ENCODE peak calls at places on chromosomes 13 and 19, in four cellular contexts. E, I, B and J are unnamed samples.

GRCh38 chr19:492091-492531 is 4.2 kb upstream of the MADCAM1 start:
- DNase-seq in B (no peak), E (no peak), I (no peak), J (no peak)

GRCh38 chr13:21676611-21677021 is 5.7 kb downstream of the FGF9 start:
- DNase-seq in I (no peak), E (no peak), B (peak), J (no peak)

GRCh38 chr19:33810821-33811220 is 14.2 kb downstream of the KCTD15 start:
- DNase-seq in B (no peak), I (no peak), E (no peak), J (no peak)

GRCh38 chr13:23842406-23842805 is 46.8 kb downstream of the MIPEP start:
- DNase-seq in I (no peak), E (no peak), B (no peak), J (no peak)

GRCh38 chr19:51250786-51251452 is at the start of gene SIGLECL1:
- DNase-seq in B (no peak), I (no peak), E (no peak), J (no peak)

GRCh38 chr19:5624741-5625140 is 1.9 kb downstream of the SAFB start:
- DNase-seq in I (no peak), E (no peak), B (no peak), J (no peak)

GRCh38 chr13:20156711-20157110 is 4.1 kb downstream of the GJA3 start:
- DNase-seq in B (no peak), E (no peak), I (no peak), J (no peak)

GRCh38 chr13:112114391-112114790 is 47.4 kb downstream of the SOX1 start:
- DNase-seq in E (no peak), I (no peak), B (no peak), J (no peak)

GRCh38 chr13:18959229-18959628 is 222.4 kb downstream of the TUBA3C start:
- DNase-seq in B (no peak), E (no peak), I (no peak), J (no peak)

GRCh38 chr19:3479177-3479818 is 1.0 kb downstream of the SMIM24 start:
- DNase-seq in I (no peak), B (no peak), E (no peak), J (no peak)

GRCh38 chr19:15640294-15640903 is at the start of gene CYP4F3:
- DNase-seq in E (peak), I (no peak), B (no peak), J (peak)

GRCh38 chr19:10043286-10043927 is 30.1 kb downstream of the RDH8 start:
- DNase-seq in E (no peak), B (no peak), I (peak), J (peak)

GRCh38 chr19:7986321-7987083 is 18.9 kb downstream of the ELAVL1 start:
- DNase-seq in I (peak), B (no peak), E (no peak), J (no peak)

GRCh38 chr13:83681547-83681946 is 200.7 kb downstream of the SLITRK1 start:
- DNase-seq in E (no peak), I (no peak), B (no peak), J (no peak)

GRCh38 chr13:46154136-46154854 is 27.7 kb downstream of the LCP1 start:
- DNase-seq in E (no peak), B (no peak), I (no peak), J (no peak)

GRCh38 chr13:98285317-98285716 is 108.2 kb upstream of the RNF113B start:
- DNase-seq in E (no peak), B (no peak), I (peak), J (no peak)

GRCh38 chr19:16435238-16435911 is 36.4 kb downstream of the EPS15L1 start:
- DNase-seq in I (peak), B (no peak), E (peak), J (no peak)

GRCh38 chr13:88552966-88553365 is 881.8 kb downstream of the SLITRK5 start:
- DNase-seq in E (no peak), B (no peak), I (no peak), J (no peak)

GRCh38 chr13:24185591-24186232 is 25.2 kb downstream of the SPATA13 start:
- DNase-seq in I (peak), B (no peak), E (no peak), J (no peak)

GRCh38 chr19:11198769-11199469 is 1.6 kb upstream of the KANK2 start:
- DNase-seq in B (no peak), I (no peak), E (no peak), J (no peak)

GRCh38 chr19:19074172-19074905 is 10.5 kb downstream of the SLC25A42 start:
- DNase-seq in E (no peak), B (no peak), I (no peak), J (no peak)

GRCh38 chr13:40063278-40063698 is 407.8 kb downstream of the COG6 start:
- DNase-seq in I (no peak), B (no peak), E (no peak), J (no peak)

GRCh38 chr19:2034729-2035589 is 16.1 kb downstream of the MKNK2 start:
- DNase-seq in I (peak), E (no peak), B (peak), J (no peak)

GRCh38 chr13:49620170-49620621 is 8.1 kb upstream of the ARL11 start:
- DNase-seq in E (no peak), B (no peak), I (no peak), J (no peak)

GRCh38 chr19:4284176-4284958 is 5.3 kb downstream of the SHD start:
- DNase-seq in I (no peak), B (peak), E (no peak), J (no peak)

GRCh38 chr13:25722893-25723292 is 328.9 kb downstream of the SHISA2 start:
- DNase-seq in I (no peak), E (no peak), B (no peak), J (no peak)

GRCh38 chr19:55112781-55113569 is 4.5 kb downstream of the PPP1R12C start:
- DNase-seq in E (no peak), I (no peak), B (peak), J (no peak)

GRCh38 chr13:33347866-33348265 is 62.3 kb upstream of the STARD13 start:
- DNase-seq in E (no peak), I (no peak), B (no peak), J (no peak)

GRCh38 chr19:50198431-50199253 is 4.8 kb upstream of the MYH14 start:
- DNase-seq in E (peak), I (no peak), B (no peak), J (no peak)

GRCh38 chr19:8069116-8069973 is 16.8 kb downstream of the CCL25 start:
- DNase-seq in E (no peak), I (no peak), B (no peak), J (no peak)

GRCh38 chr19:48654299-48655059 is 8.5 kb upstream of the CA11 start:
- DNase-seq in I (no peak), B (no peak), E (no peak), J (no peak)

GRCh38 chr19:45125975-45126493 is 33.1 kb downstream of the PPP1R37 start:
- DNase-seq in B (peak), E (no peak), I (peak), J (no peak)

GRCh38 chr13:80630685-80631121 is 289.8 kb upstream of the SPRY2 start:
- DNase-seq in I (no peak), E (peak), B (no peak), J (no peak)

GRCh38 chr13:112693831-112694497 is 4.1 kb downstream of the ATP11A start:
- DNase-seq in B (peak), E (peak), I (peak), J (peak)

GRCh38 chr19:43726736-43727592 is 11.1 kb downstream of the IRGC start:
- DNase-seq in B (no peak), I (no peak), E (no peak), J (no peak)

GRCh38 chr13:71977028-71977427 is 110.0 kb upstream of the DACH1 start:
- DNase-seq in B (no peak), E (no peak), I (no peak), J (no peak)

DNA sequence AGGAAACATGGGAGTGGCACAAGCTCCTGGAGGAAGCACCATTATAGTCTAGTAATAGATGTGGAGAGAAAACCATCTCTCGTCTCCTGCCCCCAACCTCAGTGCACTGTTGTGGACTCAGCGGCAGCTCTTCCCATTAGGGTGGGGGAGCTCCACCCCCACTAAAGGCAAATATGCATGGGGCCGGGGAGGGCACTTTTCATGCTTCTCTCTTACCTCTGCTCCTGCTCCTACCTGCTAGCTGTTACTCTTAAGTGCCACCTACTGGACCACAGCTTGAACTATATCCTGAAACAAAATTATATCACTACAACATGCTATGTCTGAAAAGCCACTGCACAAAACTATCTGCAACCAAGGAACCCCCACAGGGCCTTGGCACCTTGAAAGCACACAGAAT is 112.6 kb upstream of the DACH1 start:
- DNase-seq in E (no peak), B (no peak), I (no peak), J (no peak)
- TF ChIP-seq CTCF in E (no peak), B (peak), I (no peak), J (peak)

GRCh38 chr13:30307194-30307965 is at the start of gene KATNAL1:
- DNase-seq in B (peak), E (peak), I (peak), J (no peak)

GRCh38 chr13:30307966-30308290 is 577 bp upstream of the KATNAL1 start:
- DNase-seq in B (no peak), I (no peak), E (no peak), J (no peak)

GRCh38 chr13:30306762-30307193 is 573 bp downstream of the KATNAL1 start:
- DNase-seq in E (peak), I (peak), B (peak), J (peak)

GRCh38 chr13:30303269-30303668 is 4.1 kb downstream of the KATNAL1 start:
- DNase-seq in E (no peak), B (no peak), I (no peak), J (no peak)

GRCh38 chr13:30305456-30305855 is 1.9 kb downstream of the KATNAL1 start:
- DNase-seq in E (no peak), B (no peak), I (no peak), J (no peak)
- H3K4me3 ChIP-seq in E (no peak), B (no peak), I (peak), J (no peak)

GRCh38 chr13:27283906-27284523 is 13.4 kb downstream of the RASL11A start:
- DNase-seq in B (no peak), I (no peak), E (no peak), J (no peak)
- TF ChIP-seq CTCF in B (no peak), I (peak), E (no peak), J (peak)

DNA sequence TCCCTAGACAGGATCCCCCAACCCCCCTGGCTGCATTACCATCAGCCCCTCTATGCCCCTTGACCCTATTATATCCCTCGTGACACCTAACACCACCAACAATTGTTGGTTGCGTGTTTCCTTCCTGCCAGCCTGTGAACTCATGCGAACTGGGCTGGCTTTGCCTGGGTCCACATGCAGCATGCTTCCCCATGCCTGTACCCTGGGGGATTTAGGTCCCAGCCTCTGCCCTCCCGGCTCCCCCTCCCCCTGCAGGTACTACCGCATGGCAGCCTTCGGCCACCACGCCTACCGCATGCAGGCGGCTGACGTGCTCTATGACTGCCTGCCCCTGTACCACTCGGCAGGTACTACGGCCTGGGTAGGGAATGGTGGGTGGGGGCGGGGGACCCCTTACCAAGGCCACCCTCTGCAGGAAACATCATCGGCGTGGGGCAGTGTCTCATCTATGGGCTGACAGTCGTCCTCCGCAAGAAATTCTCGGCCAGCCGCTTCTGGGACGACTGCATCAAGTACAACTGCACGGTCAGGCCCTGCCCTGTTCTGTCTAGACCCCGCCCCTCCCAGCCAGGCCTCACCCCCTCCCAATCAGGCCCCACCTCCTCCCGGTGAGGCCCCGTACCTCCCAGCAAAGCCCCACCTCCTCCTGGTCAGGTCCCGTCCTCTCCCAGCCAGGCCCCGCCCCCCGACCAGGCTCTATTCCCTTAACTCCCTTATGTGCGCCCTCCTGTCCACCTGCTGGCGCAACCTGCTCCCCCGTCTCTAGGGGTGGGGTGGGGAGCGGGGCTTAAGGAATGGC is 18.5 kb downstream of the SLC27A1 start:
- DNase-seq in I (no peak), E (no peak), B (peak), J (no peak)
- H3K4me3 ChIP-seq in I (no peak), E (no peak), B (no peak), J (no peak)

GRCh38 chr19:13087295-13087694 is 15.4 kb downstream of the LYL1 start:
- DNase-seq in I (no peak), E (no peak), B (no peak), J (no peak)
- TF ChIP-seq CTCF in I (no peak), E (no peak), B (no peak), J (no peak)